ENCODE peak calls at places on chromosomes 3 and 15, in six cellular contexts. F is amniotic stem cell, T is tibial artery, M is cardiac septum, A is aorta, V is tibial nerve. W is an unnamed sample.
A peak's percentile ranks its signal among the peaks of the same experiment; 100 is the strongest.

GRCh38 chr3:118991775-118992174 is 42.9 kb downstream of the IGSF11 start:
- DNase-seq in F (no peak), T (no peak), M (no peak), A (no peak), V (peak; percentile 57), W (no peak)

GRCh38 chr3:163043074-163043473 is 1546.5 kb downstream of the OTOL1 start:
- DNase-seq in F (no peak), T (no peak), M (no peak), A (no peak), V (no peak), W (no peak)

GRCh38 chr3:3209057-3209456 is 29.6 kb upstream of the CRBN start:
- DNase-seq in F (no peak), T (no peak), M (no peak), A (no peak), V (no peak), W (no peak)

GRCh38 chr3:107956991-107957467 is 133.8 kb downstream of the CD47 start:
- DNase-seq in F (no peak), T (peak; percentile 95), M (peak; percentile 82), A (peak; percentile 87), V (peak; percentile 82), W (no peak)

GRCh38 chr3:43231276-43232000 is 54.9 kb upstream of the SNRK start:
- DNase-seq in F (no peak), T (no peak), M (no peak), A (no peak), V (no peak), W (no peak)

GRCh38 chr3:5103743-5104142 is 18.3 kb upstream of the ARL8B start:
- DNase-seq in F (no peak), T (no peak), M (no peak), A (no peak), V (no peak), W (no peak)

GRCh38 chr3:13569641-13570390 is 20.9 kb downstream of the FBLN2 start:
- DNase-seq in F (no peak), T (no peak), M (no peak), A (no peak), V (no peak), W (no peak)

GRCh38 chr3:127652246-127652995 is 20.3 kb upstream of the ABTB1 start:
- DNase-seq in F (peak; percentile 33), T (peak; percentile 75), M (peak; percentile 76), A (no peak), V (peak; percentile 50), W (no peak)

GRCh38 chr3:59407425-59407824 is 357.6 kb upstream of the CFAP20DC start:
- DNase-seq in F (no peak), T (no peak), M (no peak), A (no peak), V (no peak), W (no peak)

GRCh38 chr3:112585782-112586181 is 23.9 kb downstream of the SLC35A5 start:
- DNase-seq in F (no peak), T (no peak), M (no peak), A (no peak), V (no peak), W (no peak)

GRCh38 chr3:102599819-102600576 is 165.2 kb downstream of the ZPLD1 start:
- DNase-seq in F (no peak), T (no peak), M (no peak), A (no peak), V (no peak), W (no peak)

GRCh38 chr3:42097166-42097946 is 6.2 kb downstream of the TRAK1 start:
- DNase-seq in F (no peak), T (no peak), M (peak; percentile 58), A (no peak), V (no peak), W (no peak)

GRCh38 chr3:136142592-136142991 is 53.5 kb downstream of the MSL2 start:
- DNase-seq in F (peak; percentile 51), T (no peak), M (no peak), A (no peak), V (no peak), W (no peak)

GRCh38 chr3:98500019-98500418 is 2.5 kb downstream of the OR5K2 start:
- DNase-seq in F (no peak), T (no peak), M (no peak), A (no peak), V (no peak), W (no peak)

GRCh38 chr15:89016549-89017041 is 71.7 kb upstream of the ABHD2 start:
- DNase-seq in F (no peak), T (peak; percentile 78), M (no peak), A (no peak), V (peak; percentile 34), W (no peak)

GRCh38 chr15:31298707-31299172 is 27.9 kb upstream of the KLF13 start:
- DNase-seq in F (no peak), T (peak; percentile 59), M (no peak), A (no peak), V (no peak), W (no peak)

GRCh38 chr15:71716990-71717389 is 93.4 kb upstream of the NR2E3 start:
- DNase-seq in F (no peak), T (no peak), M (no peak), A (no peak), V (no peak), W (no peak)

GRCh38 chr3:17707813-17708543 is 34.5 kb downstream of the TBC1D5 start:
- DNase-seq in F (no peak), T (no peak), M (no peak), A (no peak), V (no peak), W (no peak)

GRCh38 chr15:72782274-72782992 is 1.1 kb downstream of the ADPGK start:
- DNase-seq in F (no peak), T (no peak), M (no peak), A (no peak), V (no peak), W (no peak)